ENCODE peak calls at places on chromosomes 1 and 21, in five cellular contexts. One of them, this sample, is unnamed. For H3K27me3, the result is how much of the 10 kb centered on the place peaks cover.

GRCh38 chr1:11929849-11930248 is 3.6 kb upstream of the KIAA2013 start:
- DNase-seq in Peyer's patch: peak
- DNase-seq in lung: peak
- DNase-seq in SK-N-SH: peak
- DNase-seq in lower lobe of right lung: no peak
- DNase-seq in this sample: no peak

GRCh38 chr1:3372317-3372716 is 82.1 kb upstream of the ARHGEF16 start:
- DNase-seq in lung: no peak
- DNase-seq in SK-N-SH: no peak
- DNase-seq in Peyer's patch: no peak
- DNase-seq in lower lobe of right lung: no peak
- DNase-seq in this sample: no peak

GRCh38 chr1:224203243-224204016 is 20.4 kb downstream of the DEGS1 start:
- DNase-seq in lower lobe of right lung: peak
- DNase-seq in SK-N-SH: peak
- DNase-seq in Peyer's patch: peak
- DNase-seq in lung: no peak
- DNase-seq in this sample: peak

GRCh38 chr1:190737191-190737590 is 259.5 kb upstream of the BRINP3 start:
- DNase-seq in lung: no peak
- DNase-seq in Peyer's patch: no peak
- DNase-seq in SK-N-SH: no peak
- DNase-seq in lower lobe of right lung: no peak
- DNase-seq in this sample: no peak

GRCh38 chr1:60958001-60958400 is 124.4 kb upstream of the NFIA start:
- DNase-seq in SK-N-SH: no peak
- DNase-seq in lung: no peak
- DNase-seq in Peyer's patch: no peak
- DNase-seq in lower lobe of right lung: no peak
- DNase-seq in this sample: no peak

GRCh38 chr21:35738342-35738961 is 321.9 kb downstream of the SETD4 start:
- DNase-seq in lower lobe of right lung: no peak
- DNase-seq in SK-N-SH: no peak
- DNase-seq in Peyer's patch: no peak
- DNase-seq in lung: no peak
- DNase-seq in this sample: no peak

GRCh38 chr1:240800291-240800690 is 188.3 kb upstream of the GREM2 start:
- DNase-seq in Peyer's patch: no peak
- DNase-seq in SK-N-SH: no peak
- DNase-seq in lower lobe of right lung: no peak
- DNase-seq in lung: no peak
- DNase-seq in this sample: no peak

GRCh38 chr1:44660176-44660575 is 14.1 kb downstream of the TMEM53 start:
- DNase-seq in SK-N-SH: peak
- DNase-seq in Peyer's patch: no peak
- DNase-seq in lung: no peak
- DNase-seq in lower lobe of right lung: peak
- DNase-seq in this sample: no peak

GRCh38 chr1:77126309-77126708 is 92.9 kb downstream of the PIGK start:
- DNase-seq in Peyer's patch: no peak
- DNase-seq in SK-N-SH: peak
- DNase-seq in lower lobe of right lung: no peak
- DNase-seq in lung: no peak
- DNase-seq in this sample: peak

GRCh38 chr1:84876353-84876752 is 16.7 kb downstream of the LPAR3 start:
- DNase-seq in lower lobe of right lung: no peak
- DNase-seq in SK-N-SH: no peak
- DNase-seq in Peyer's patch: no peak
- DNase-seq in lung: no peak
- DNase-seq in this sample: no peak

GRCh38 chr1:161081519-161081918 is 7.8 kb downstream of the NECTIN4 start:
- DNase-seq in lung: no peak
- DNase-seq in SK-N-SH: no peak
- DNase-seq in Peyer's patch: no peak
- DNase-seq in lower lobe of right lung: no peak
- DNase-seq in this sample: no peak

DNA sequence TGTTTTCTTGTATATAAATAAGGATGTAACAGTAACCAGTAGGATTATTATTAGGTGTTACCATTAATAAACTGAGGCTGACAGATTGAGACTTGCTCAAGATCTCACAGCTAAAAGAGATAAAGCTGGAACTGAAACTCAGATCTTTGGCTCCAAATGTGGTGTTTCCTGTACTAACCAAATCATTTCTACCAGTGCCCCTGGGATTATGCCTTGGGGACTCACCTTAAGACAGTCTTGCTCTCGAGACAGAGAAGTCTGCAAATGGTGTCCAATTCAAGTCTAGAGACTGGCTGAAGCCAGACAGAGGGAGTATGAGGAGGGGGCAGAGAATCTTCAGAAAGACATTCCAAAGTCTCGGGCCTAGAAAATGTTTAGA is 593 bp upstream of the CD53 start:
- DNase-seq in Peyer's patch: no peak
- DNase-seq in SK-N-SH: no peak
- DNase-seq in lung: no peak
- DNase-seq in lower lobe of right lung: no peak
- DNase-seq in this sample: no peak
- H3K4me3 ChIP-seq in Peyer's patch: peak
- H3K4me3 ChIP-seq in SK-N-SH: no peak
- H3K4me3 ChIP-seq in lung: no peak
- H3K4me3 ChIP-seq in lower lobe of right lung: peak
- H3K4me3 ChIP-seq in this sample: no peak

DNA sequence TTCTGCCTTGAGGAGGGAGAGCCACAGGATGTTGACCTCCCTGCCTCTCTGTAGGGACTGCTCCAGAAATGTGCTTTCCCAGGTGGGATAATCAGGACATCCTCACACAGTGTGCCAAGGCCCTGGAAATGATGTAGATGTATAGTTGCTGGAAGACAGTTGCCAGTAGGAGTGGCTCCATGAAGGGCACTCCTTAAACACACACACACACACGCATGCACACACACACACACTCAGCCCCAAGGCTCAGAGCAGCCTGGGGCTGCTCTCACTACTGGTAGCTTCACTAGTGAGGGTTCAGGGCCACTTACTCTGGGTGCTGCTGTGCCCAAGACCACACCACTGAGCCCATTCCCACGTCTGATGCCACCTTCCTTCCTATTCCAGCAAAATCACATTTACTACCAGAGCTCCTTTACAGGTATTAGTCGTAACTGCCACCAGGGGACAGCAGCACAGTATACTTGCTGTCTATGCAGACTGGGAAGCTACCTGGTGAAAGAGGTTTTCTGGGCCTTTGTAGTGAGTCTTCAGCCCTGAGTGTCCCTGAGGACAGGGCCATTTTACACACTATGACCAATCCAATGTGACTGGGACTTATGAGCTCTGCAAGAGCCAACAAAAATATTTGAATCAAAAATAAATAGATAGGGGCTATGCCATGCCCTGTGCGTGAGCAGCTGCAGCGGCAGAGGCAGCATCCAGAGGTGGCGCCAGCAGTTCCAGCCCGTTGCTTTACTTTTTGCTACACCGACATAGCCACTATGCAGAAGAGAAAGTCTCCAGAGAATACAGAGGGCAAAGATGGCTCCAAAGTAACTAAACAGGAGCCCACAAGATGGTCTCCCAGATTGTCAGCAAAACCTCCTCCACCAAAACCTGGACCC is 15.0 kb downstream of the CRNN start:
- DNase-seq in lower lobe of right lung: no peak
- DNase-seq in SK-N-SH: no peak
- DNase-seq in Peyer's patch: no peak
- DNase-seq in lung: no peak
- DNase-seq in this sample: no peak
- TF ChIP-seq CTCF in lower lobe of right lung: peak
- TF ChIP-seq CTCF in SK-N-SH: peak
- TF ChIP-seq CTCF in Peyer's patch: no peak
- TF ChIP-seq CTCF in lung: no peak
- TF ChIP-seq CTCF in this sample: peak

GRCh38 chr1:62676606-62677356 is 11.4 kb downstream of the DOCK7 start:
- DNase-seq in lung: no peak
- DNase-seq in SK-N-SH: no peak
- DNase-seq in Peyer's patch: no peak
- DNase-seq in lower lobe of right lung: no peak
- DNase-seq in this sample: no peak

GRCh38 chr1:62673629-62674028 is 14.6 kb downstream of the DOCK7 start:
- DNase-seq in lower lobe of right lung: no peak
- DNase-seq in Peyer's patch: no peak
- DNase-seq in SK-N-SH: no peak
- DNase-seq in lung: no peak
- DNase-seq in this sample: no peak

GRCh38 chr1:62672029-62672428 is 16.2 kb downstream of the DOCK7 start:
- DNase-seq in lower lobe of right lung: no peak
- DNase-seq in SK-N-SH: no peak
- DNase-seq in lung: no peak
- DNase-seq in Peyer's patch: no peak
- DNase-seq in this sample: no peak
- H3K27me3 ChIP-seq in lower lobe of right lung: under half
- H3K27me3 ChIP-seq in SK-N-SH: under half
- H3K27me3 ChIP-seq in lung: under half
- H3K27me3 ChIP-seq in Peyer's patch: under half
- H3K27me3 ChIP-seq in this sample: under half

DNA sequence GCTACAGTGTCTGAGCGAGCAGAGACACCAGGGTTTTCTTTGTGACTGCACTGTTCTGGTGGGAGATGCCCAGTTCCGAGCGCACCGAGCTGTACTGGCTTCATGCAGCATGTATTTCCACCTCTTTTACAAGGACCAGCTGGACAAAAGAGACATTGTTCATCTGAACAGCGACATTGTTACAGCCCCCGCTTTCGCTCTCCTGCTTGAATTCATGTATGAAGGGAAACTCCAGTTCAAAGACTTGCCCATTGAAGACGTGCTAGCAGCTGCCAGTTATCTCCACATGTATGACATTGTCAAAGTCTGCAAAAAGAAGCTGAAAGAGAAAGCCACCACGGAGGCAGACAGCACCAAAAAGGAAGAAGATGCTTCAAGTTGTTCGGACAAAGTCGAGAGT is 2.7 kb downstream of the ZBTB18 start:
- DNase-seq in lower lobe of right lung: no peak
- DNase-seq in Peyer's patch: no peak
- DNase-seq in lung: no peak
- DNase-seq in SK-N-SH: no peak
- DNase-seq in this sample: no peak
- H3K4me3 ChIP-seq in lower lobe of right lung: no peak
- H3K4me3 ChIP-seq in Peyer's patch: no peak
- H3K4me3 ChIP-seq in lung: no peak
- H3K4me3 ChIP-seq in SK-N-SH: no peak
- H3K4me3 ChIP-seq in this sample: no peak